ENCODE peak calls at places on chromosome 14, in eight cellular contexts. X is left ventricle myocardium inferior; T is uterus; K is thoracic aorta; W is CD8-positive, alpha-beta T cell; Y is brain microvascular endothelial cell; L is heart left ventricle; D is K562. P is an unnamed sample. For H3K27me3, the result is how much of the 10 kb centered on the place peaks cover.

GRCh38 chr14:19851365-19851764 is 23.6 kb upstream of the OR4K2 start:
- DNase-seq in D (no peak), W (no peak), L (no peak), X (no peak), T (no peak), Y (no peak), K (no peak), P (peak)

GRCh38 chr14:33738481-33738880 is 212.4 kb downstream of the EGLN3 start:
- DNase-seq in T (no peak), Y (no peak), K (no peak), W (no peak), D (no peak), L (no peak), X (no peak), P (no peak)

GRCh38 chr14:24162083-24162482 is 1.0 kb downstream of the IRF9 start:
- DNase-seq in X (no peak), K (no peak), L (peak), Y (peak), T (no peak), W (no peak), D (no peak), P (no peak)

GRCh38 chr14:61839452-61839851 is 77.2 kb downstream of the SNAPC1 start:
- DNase-seq in X (no peak), W (no peak), T (no peak), L (no peak), K (no peak), Y (peak), D (no peak), P (no peak)

GRCh38 chr14:60616326-60617044 is 32.8 kb downstream of the SIX1 start:
- DNase-seq in W (no peak), X (no peak), Y (no peak), L (no peak), T (no peak), K (no peak), D (no peak), P (peak)

GRCh38 chr14:72781476-72782181 is 112.3 kb downstream of the DPF3 start:
- DNase-seq in X (no peak), L (no peak), Y (peak), K (no peak), W (no peak), T (no peak), D (no peak), P (peak)

GRCh38 chr14:47270715-47271114 is 404.7 kb downstream of the MDGA2 start:
- DNase-seq in W (no peak), Y (no peak), D (no peak), K (no peak), X (no peak), L (no peak), T (no peak), P (no peak)

GRCh38 chr14:23550131-23550826 is 1.3 kb downstream of the ZFHX2 start:
- DNase-seq in K (no peak), T (no peak), X (no peak), L (no peak), Y (no peak), D (no peak), W (no peak), P (no peak)

GRCh38 chr14:69335421-69335820 is 62.7 kb downstream of the ERH start:
- DNase-seq in T (no peak), X (no peak), Y (no peak), W (no peak), K (no peak), D (no peak), L (no peak), P (peak)

GRCh38 chr14:73283592-73284379 is 46.5 kb downstream of the PAPLN start:
- DNase-seq in Y (no peak), L (no peak), X (no peak), K (no peak), W (no peak), D (no peak), T (no peak), P (peak)

GRCh38 chr14:73344304-73344703 is 107.0 kb downstream of the PAPLN start:
- DNase-seq in X (no peak), K (no peak), W (no peak), D (no peak), T (no peak), L (no peak), Y (no peak), P (no peak)

GRCh38 chr14:50529288-50530179 is 2.8 kb downstream of the MAP4K5 start:
- DNase-seq in K (no peak), D (peak), X (no peak), T (no peak), W (no peak), Y (peak), L (no peak), P (no peak)

GRCh38 chr14:55731881-55732498 is 152.0 kb downstream of the KTN1 start:
- DNase-seq in K (no peak), D (peak), X (no peak), Y (peak), W (peak), T (no peak), L (no peak), P (no peak)

GRCh38 chr14:89283327-89284060 is 133.5 kb downstream of the FOXN3 start:
- DNase-seq in T (no peak), W (no peak), D (no peak), X (no peak), Y (no peak), K (no peak), L (no peak), P (no peak)

GRCh38 chr14:32588448-32589320 is 259.6 kb downstream of the AKAP6 start:
- DNase-seq in Y (no peak), T (no peak), L (no peak), W (no peak), X (no peak), K (no peak), D (peak), P (peak)

GRCh38 chr14:24280797-24281460 is 9.5 kb upstream of the RABGGTA start:
- DNase-seq in W (no peak), L (peak), D (no peak), K (no peak), T (no peak), Y (no peak), X (no peak), P (peak)

GRCh38 chr14:59086241-59086899 is 102.1 kb upstream of the DAAM1 start:
- DNase-seq in T (no peak), Y (peak), X (no peak), W (no peak), D (no peak), K (no peak), L (no peak), P (no peak)

GRCh38 chr14:67453575-67454300 is 34.8 kb downstream of the TMEM229B start:
- DNase-seq in K (no peak), Y (no peak), T (no peak), D (no peak), L (no peak), W (no peak), X (no peak), P (no peak)
- TF ChIP-seq CTCF in K (no peak), Y (no peak), T (no peak), D (no peak), L (no peak), W (no peak), X (no peak), P (no peak)

GRCh38 chr14:53509845-53510244 is 356.7 kb upstream of the DDHD1 start:
- DNase-seq in K (no peak), Y (no peak), X (peak), T (peak), L (no peak), W (no peak), D (no peak), P (peak)
- H3K4me3 ChIP-seq in K (no peak), Y (no peak), X (no peak), T (no peak), L (no peak), W (no peak), D (no peak), P (no peak)

GRCh38 chr14:75427126-75427481 is 718 bp upstream of the JDP2 start:
- DNase-seq in L (no peak), T (no peak), K (no peak), X (peak), W (no peak), Y (no peak), D (no peak), P (no peak)

GRCh38 chr14:75428230-75429104 is 645 bp downstream of the JDP2 start:
- DNase-seq in T (peak), X (peak), D (peak), K (no peak), L (peak), Y (no peak), W (no peak), P (no peak)

GRCh38 chr14:75425443-75425842 is 2.4 kb upstream of the JDP2 start:
- DNase-seq in T (no peak), D (no peak), W (no peak), X (no peak), L (no peak), K (no peak), Y (no peak), P (no peak)

GRCh38 chr14:75427482-75428229 is at the start of gene JDP2:
- DNase-seq in L (peak), Y (peak), K (peak), D (peak), W (peak), X (peak), T (peak), P (peak)

DNA sequence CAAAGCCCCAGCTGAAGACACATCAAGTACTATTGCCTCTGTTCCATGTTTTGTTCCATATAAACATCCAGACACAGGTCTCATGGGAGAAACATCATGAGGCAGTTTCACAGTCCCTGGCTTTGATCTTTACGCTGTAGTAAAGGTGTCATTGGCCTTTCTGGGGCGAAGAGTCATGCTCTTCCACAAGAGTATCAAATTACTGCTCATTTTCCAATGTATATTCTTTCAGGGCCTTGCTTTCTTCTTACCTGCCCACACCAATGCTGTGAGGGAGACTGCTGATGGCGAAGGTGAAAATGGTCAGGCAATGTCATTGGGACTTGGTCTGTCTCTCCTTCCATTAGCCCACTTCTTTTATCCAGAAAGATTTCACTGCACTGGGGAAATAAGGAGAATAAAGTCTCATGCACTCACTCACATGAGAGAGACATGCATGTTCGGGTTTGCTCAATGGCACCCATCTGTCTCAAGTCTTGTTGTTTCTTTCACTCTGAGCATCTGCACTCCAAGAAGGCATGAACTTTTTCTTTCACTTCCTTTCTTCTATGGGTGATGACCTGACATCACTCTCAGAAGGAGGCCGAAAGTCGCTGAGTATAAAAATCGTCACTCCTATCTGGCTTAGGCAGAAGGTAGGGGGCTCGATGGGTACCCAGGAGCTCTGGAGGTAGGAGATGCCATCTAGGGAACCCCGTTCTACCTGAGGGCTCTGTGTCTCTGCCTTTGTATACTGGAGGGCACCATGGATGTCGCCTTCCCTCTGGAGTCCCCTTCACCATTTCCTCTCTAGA is 1.3 kb upstream of the JDP2 start:
- DNase-seq in W (no peak), K (no peak), Y (no peak), T (no peak), L (no peak), X (no peak), D (no peak), P (no peak)
- H3K27me3 ChIP-seq in W (under half), K (under half), Y (under half), T (under half), L (under half), X (under half), D (under half), P (under half)

DNA sequence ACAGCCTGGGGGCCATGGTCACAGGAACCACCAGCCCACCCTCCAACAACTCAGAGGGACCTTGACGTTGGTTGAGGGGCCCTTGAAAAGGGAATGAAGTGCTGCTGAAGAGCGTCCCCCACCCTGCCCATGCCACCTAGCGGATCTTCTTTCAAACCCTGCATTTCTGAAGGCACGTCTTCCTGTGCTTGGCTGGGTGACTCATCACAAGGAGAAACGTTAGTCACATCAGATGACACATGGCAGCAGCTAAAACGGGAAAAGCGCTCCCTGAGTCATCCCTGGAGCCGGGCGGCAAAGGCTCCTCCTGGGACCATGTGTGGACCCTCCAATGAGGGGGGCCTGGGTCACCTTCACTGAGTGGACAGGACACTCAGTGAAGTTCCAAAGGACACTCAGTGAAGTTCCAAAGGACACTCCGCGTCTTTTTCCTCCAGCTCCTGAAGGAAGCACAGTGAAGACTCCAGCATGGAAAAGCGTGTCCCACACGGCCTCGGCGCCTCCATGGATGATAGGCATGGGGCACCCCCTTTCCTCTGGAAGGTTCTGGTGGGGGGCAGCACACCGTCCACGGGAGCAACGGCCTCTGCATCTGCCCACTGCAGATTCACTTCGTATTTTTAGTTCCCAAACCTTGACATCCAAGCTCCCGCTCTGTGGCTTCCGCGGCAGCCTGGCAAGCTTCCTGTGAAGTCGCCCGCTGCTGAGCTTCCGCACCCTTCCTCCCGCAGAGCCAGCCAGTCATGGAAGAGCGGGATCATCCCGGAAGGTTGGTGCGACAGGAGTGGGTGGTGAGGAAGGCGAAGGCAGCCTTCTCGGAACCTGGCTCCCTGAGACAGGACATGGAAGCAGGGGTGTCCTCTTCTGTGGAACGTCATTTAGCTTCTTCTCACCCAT is 383.4 kb downstream of the VRK1 start:
- DNase-seq in T (no peak), W (no peak), L (no peak), X (no peak), K (no peak), D (peak), Y (peak), P (peak)
- TF ChIP-seq CTCF in T (no peak), W (no peak), L (no peak), X (no peak), K (no peak), D (peak), Y (peak), P (peak)

GRCh38 chr14:52313903-52314481 is at the start of gene PTGER2:
- DNase-seq in L (peak), D (peak), T (peak), W (peak), X (peak), K (peak), Y (peak), P (peak)

GRCh38 chr14:52314521-52315354 is 626 bp downstream of the PTGER2 start:
- DNase-seq in D (no peak), W (peak), X (peak), L (peak), K (no peak), T (peak), Y (peak), P (no peak)

GRCh38 chr14:52312872-52313492 is 1.1 kb upstream of the PTGER2 start:
- DNase-seq in Y (no peak), K (no peak), X (no peak), T (peak), W (no peak), L (no peak), D (no peak), P (no peak)

GRCh38 chr14:52315355-52315718 is 1.2 kb downstream of the PTGER2 start:
- DNase-seq in W (no peak), T (no peak), X (no peak), Y (no peak), K (no peak), D (no peak), L (no peak), P (no peak)

DNA sequence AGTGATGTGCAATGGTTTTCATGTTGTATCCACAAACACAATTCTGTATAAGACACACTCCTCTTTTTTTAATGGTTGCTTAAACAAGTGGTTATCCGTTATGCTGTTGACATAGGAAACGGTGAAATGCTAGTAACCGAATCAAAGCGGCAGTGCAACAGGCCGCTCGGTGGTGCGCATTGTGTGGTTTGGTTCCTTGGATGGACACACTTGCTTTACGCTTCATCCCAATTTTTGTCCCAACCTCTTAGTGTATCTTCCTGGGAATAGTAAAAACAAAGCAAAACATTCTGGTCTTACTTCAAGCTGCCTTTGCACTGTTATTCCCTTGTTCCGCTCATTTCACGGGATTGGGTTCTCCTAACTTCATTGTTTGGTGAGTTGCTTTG is 625 bp upstream of the PTGER2 start:
- DNase-seq in W (no peak), X (no peak), D (no peak), Y (no peak), T (no peak), L (no peak), K (no peak), P (no peak)
- H3K4me3 ChIP-seq in W (peak), X (peak), D (no peak), Y (peak), T (peak), L (peak), K (peak), P (peak)

GRCh38 chr14:37583358-37584210 is 11.5 kb downstream of the FOXA1 start:
- DNase-seq in W (no peak), L (peak), T (no peak), Y (no peak), X (no peak), K (no peak), D (no peak), P (no peak)
- H3K27me3 ChIP-seq in W (under half), L (half or more), T (half or more), Y (half or more), X (half or more), K (under half), D (under half), P (under half)

GRCh38 chr14:104343294-104343625 is 204.9 kb downstream of the KIF26A start:
- DNase-seq in L (no peak), W (no peak), D (no peak), T (no peak), K (no peak), Y (no peak), X (no peak), P (no peak)

GRCh38 chr14:104343690-104344640 is 205.6 kb downstream of the KIF26A start:
- DNase-seq in T (no peak), L (peak), X (no peak), K (no peak), W (no peak), D (no peak), Y (no peak), P (no peak)

GRCh38 chr14:104342435-104343293 is 204.3 kb downstream of the KIF26A start:
- DNase-seq in Y (no peak), D (no peak), X (no peak), W (no peak), L (no peak), T (no peak), K (no peak), P (no peak)

GRCh38 chr14:104339829-104340228 is 201.4 kb downstream of the KIF26A start:
- DNase-seq in Y (no peak), X (no peak), W (no peak), L (no peak), T (no peak), D (no peak), K (no peak), P (no peak)

GRCh38 chr14:104341532-104342434 is 203.4 kb downstream of the KIF26A start:
- DNase-seq in T (no peak), D (peak), L (peak), X (no peak), K (no peak), W (no peak), Y (peak), P (no peak)
- TF ChIP-seq CTCF in T (no peak), D (peak), L (peak), X (peak), K (no peak), W (no peak), Y (peak), P (no peak)

DNA sequence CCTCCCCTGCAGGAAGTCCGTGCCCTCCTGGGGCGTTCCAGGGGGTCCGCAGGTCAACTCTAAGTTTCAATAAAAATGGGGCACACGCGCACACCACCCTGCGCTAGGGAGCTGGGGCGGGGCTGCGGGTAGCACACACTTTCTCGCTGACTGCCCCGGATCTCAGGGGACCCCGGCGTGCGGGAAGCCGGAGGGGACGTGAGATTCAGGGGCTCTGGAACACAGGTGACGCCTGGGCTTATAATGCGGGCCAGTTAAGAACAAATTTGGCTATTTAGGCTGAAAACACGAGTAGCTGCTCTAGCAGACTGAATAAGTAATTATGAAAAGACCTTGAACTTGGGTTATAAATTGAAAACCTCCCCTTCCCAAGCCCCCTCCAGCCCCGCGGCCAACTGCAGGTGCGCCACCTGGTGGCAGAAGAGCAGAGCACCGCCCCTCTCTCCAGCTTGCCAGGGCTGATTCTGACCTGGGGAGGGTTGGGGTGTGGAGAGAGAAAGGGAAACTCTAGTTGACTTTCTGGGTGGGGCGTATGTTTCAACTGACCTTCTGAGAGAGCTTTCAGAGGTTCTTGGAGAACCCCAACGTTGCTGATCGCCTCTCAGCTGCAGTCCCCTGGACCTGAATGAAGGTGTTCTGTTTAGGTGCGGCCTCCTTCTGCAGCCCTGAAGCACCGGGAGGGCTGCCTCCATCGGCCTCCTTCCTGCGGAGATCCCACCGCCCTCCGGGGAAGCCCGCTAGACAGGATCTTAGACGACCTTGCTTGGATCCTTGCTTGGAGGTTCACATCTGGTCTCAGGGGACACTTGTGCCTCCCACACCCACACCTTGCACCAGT is 118.4 kb upstream of the EVL start:
- DNase-seq in T (no peak), D (peak), X (no peak), L (no peak), W (peak), Y (no peak), K (no peak), P (no peak)
- H3K4me3 ChIP-seq in T (no peak), D (no peak), X (peak), L (no peak), W (peak), Y (no peak), K (peak), P (no peak)